ENCODE peak calls at places on chromosomes 1 and 21, in nine cellular contexts. O, X, U, L, W, F, B, E and A are unnamed samples.

GRCh38 chr21:45085700-45086099 is 11.3 kb downstream of the ADARB1 start:
- DNase-seq in O (no peak), X (no peak), U (no peak), L (no peak), W (no peak), F (no peak), B (no peak), E (no peak), A (no peak)

GRCh38 chr1:234585333-234586055 is 24.5 kb downstream of the IRF2BP2 start:
- DNase-seq in O (no peak), X (no peak), U (no peak), L (no peak), W (no peak), F (no peak), B (no peak), E (no peak), A (peak; percentile 92)

GRCh38 chr1:88678405-88678804 is 5.7 kb upstream of the PKN2 start:
- DNase-seq in O (no peak), X (no peak), U (no peak), L (peak; percentile 57), W (no peak), F (no peak), B (peak; percentile 65), E (no peak), A (no peak)

GRCh38 chr1:35857830-35858229 is 25.2 kb upstream of the AGO1 start:
- DNase-seq in O (peak; percentile 47), X (peak; percentile 10), U (no peak), L (peak; percentile 46), W (peak; percentile 30), F (peak; percentile 12), B (peak; percentile 45), E (peak; percentile 28), A (peak; percentile 30)

GRCh38 chr1:150544204-150544603 is 5.0 kb upstream of the ADAMTSL4 start:
- DNase-seq in O (no peak), X (no peak), U (peak; percentile 1), L (peak; percentile 17), W (no peak), F (no peak), B (no peak), E (peak; percentile 3), A (peak; percentile 73)

GRCh38 chr1:159055181-159055621 is 21.4 kb downstream of the AIM2 start:
- DNase-seq in O (no peak), X (no peak), U (no peak), L (no peak), W (no peak), F (no peak), B (no peak), E (no peak), A (no peak)

GRCh38 chr1:153699768-153700167 is 21.3 kb downstream of the NPR1 start:
- DNase-seq in O (no peak), X (no peak), U (no peak), L (no peak), W (no peak), F (no peak), B (no peak), E (no peak), A (no peak)

GRCh38 chr1:224433041-224433670 is 1.4 kb downstream of the WDR26 start:
- DNase-seq in O (peak; percentile 30), X (no peak), U (peak; percentile 53), L (peak; percentile 15), W (peak; percentile 13), F (peak; percentile 39), B (no peak), E (peak; percentile 35), A (peak; percentile 56)

GRCh38 chr1:245807954-245808719 is 653.4 kb downstream of the KIF26B start:
- DNase-seq in O (no peak), X (no peak), U (peak; percentile 81), L (no peak), W (peak; percentile 79), F (no peak), B (no peak), E (no peak), A (no peak)

GRCh38 chr1:233584376-233584775 is 29.5 kb upstream of the KCNK1 start:
- DNase-seq in O (no peak), X (no peak), U (no peak), L (no peak), W (no peak), F (no peak), B (no peak), E (no peak), A (no peak)

GRCh38 chr21:42414928-42415769 is 11.4 kb downstream of the UBASH3A start:
- DNase-seq in O (no peak), X (peak; percentile 63), U (no peak), L (no peak), W (no peak), F (no peak), B (peak; percentile 82), E (no peak), A (peak; percentile 60)

GRCh38 chr1:162716123-162716522 is 74.4 kb upstream of the HSD17B7 start:
- DNase-seq in O (no peak), X (no peak), U (no peak), L (no peak), W (no peak), F (no peak), B (no peak), E (no peak), A (peak; percentile 35)

GRCh38 chr1:6634278-6635052 is 9.8 kb downstream of the THAP3 start:
- DNase-seq in O (peak; percentile 75), X (no peak), U (peak; percentile 83), L (peak; percentile 67), W (peak; percentile 31), F (peak; percentile 59), B (peak; percentile 64), E (no peak), A (peak; percentile 51)
- TF ChIP-seq EZH2phosphoT487 in O (no peak), X (no peak), U (no peak), L (no peak), W (no peak), F (no peak), B (no peak), E (no peak), A (no peak)

GRCh38 chr1:167136191-167136614 is 42.3 kb downstream of the STYXL2 start:
- DNase-seq in O (peak; percentile 69), X (no peak), U (no peak), L (peak; percentile 36), W (no peak), F (peak; percentile 47), B (peak; percentile 65), E (no peak), A (peak; percentile 48)

GRCh38 chr1:167138703-167139102 is 44.8 kb downstream of the STYXL2 start:
- DNase-seq in O (peak; percentile 35), X (no peak), U (no peak), L (no peak), W (no peak), F (no peak), B (no peak), E (no peak), A (no peak)

GRCh38 chr1:167141963-167142362 is 48.1 kb downstream of the STYXL2 start:
- DNase-seq in O (no peak), X (no peak), U (no peak), L (no peak), W (no peak), F (no peak), B (no peak), E (no peak), A (no peak)

GRCh38 chr1:167135281-167135840 is 41.5 kb downstream of the STYXL2 start:
- DNase-seq in O (no peak), X (no peak), U (no peak), L (no peak), W (no peak), F (peak; percentile 35), B (no peak), E (no peak), A (no peak)

DNA sequence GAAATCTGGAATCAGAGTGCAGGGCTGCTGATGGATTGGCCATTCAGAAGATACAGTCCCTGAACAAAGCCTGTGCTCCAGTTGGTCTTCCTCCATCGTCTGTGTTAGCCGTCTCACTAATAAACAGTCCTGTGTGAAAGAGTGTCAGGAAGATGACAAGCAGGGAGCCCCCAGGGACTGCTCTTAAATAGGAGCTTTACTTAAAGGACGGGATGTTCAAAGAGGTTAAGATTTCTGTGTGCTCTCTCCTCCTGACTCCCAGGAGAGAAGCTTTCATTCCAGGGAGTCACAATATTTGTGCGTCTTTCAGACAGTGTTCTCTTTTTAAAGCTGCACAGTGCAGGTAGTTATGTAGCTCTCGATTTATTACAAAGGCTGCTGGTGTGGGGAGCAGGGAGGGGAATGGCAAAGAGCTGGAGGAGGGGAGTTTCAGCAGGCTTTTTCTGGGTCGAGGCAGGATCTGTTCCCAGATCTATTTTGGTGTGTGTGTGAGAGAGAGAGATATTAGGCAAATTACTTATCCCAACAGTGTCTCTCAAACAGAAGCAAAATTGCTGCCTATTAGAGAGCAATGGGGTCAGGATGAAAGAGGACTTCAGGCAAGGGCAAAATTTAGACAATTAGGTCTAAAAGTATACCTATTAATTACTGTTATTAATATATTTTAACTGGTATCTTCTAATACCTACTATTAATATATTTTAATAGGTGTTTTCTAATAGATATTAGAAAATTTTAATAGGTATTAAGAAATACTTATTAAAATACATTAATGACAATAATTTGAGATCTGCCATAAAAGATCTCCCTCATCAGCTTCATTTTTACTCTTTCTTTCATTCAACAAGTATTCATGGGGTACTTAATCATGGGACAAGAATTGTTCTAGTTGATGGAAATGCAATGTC is 43.7 kb downstream of the STYXL2 start:
- DNase-seq in O (no peak), X (no peak), U (no peak), L (no peak), W (no peak), F (peak; percentile 21), B (no peak), E (no peak), A (no peak)
- TF ChIP-seq EZH2phosphoT487 in O (no peak), X (no peak), U (no peak), L (no peak), W (no peak), F (no peak), B (no peak), E (no peak), A (no peak)

GRCh38 chr1:1391225-1391624 is 7.9 kb downstream of the CCNL2 start:
- DNase-seq in O (no peak), X (no peak), U (no peak), L (no peak), W (no peak), F (no peak), B (no peak), E (no peak), A (no peak)
- TF ChIP-seq EZH2phosphoT487 in O (no peak), X (no peak), U (no peak), L (no peak), W (no peak), F (no peak), B (no peak), E (no peak), A (no peak)

GRCh38 chr1:7469255-7469938 is 301.7 kb upstream of the VAMP3 start:
- DNase-seq in O (no peak), X (no peak), U (no peak), L (no peak), W (no peak), F (no peak), B (no peak), E (no peak), A (peak; percentile 95)

GRCh38 chr1:7471836-7472235 is 299.3 kb upstream of the VAMP3 start:
- DNase-seq in O (no peak), X (no peak), U (no peak), L (no peak), W (no peak), F (no peak), B (no peak), E (no peak), A (peak; percentile 89)

GRCh38 chr1:7473223-7474142 is 297.6 kb upstream of the VAMP3 start:
- DNase-seq in O (no peak), X (no peak), U (no peak), L (no peak), W (no peak), F (no peak), B (no peak), E (no peak), A (no peak)

GRCh38 chr1:7468248-7468647 is 302.8 kb upstream of the VAMP3 start:
- DNase-seq in O (no peak), X (no peak), U (no peak), L (no peak), W (no peak), F (no peak), B (no peak), E (no peak), A (no peak)

GRCh38 chr1:7470904-7471638 is 300.0 kb upstream of the VAMP3 start:
- DNase-seq in O (no peak), X (peak; percentile 90), U (peak; percentile 68), L (peak; percentile 85), W (no peak), F (no peak), B (peak; percentile 95), E (no peak), A (peak; percentile 100)
- TF ChIP-seq EZH2phosphoT487 in O (no peak), X (no peak), U (no peak), L (no peak), W (no peak), F (no peak), B (no peak), E (no peak), A (no peak)